ENCODE peak calls at places on chromosomes 2 and 18, in seven cellular contexts. One of them, this sample, is unnamed. For H3K4me1, the result is how much of the 10 kb centered on the place peaks cover.

GRCh38 chr2:102806250-102806837 is 44.5 kb downstream of the TMEM182 start:
- DNase-seq in HepG2: peak
- DNase-seq in astrocyte: peak
- DNase-seq in MM.1S: peak
- DNase-seq in SK-N-SH: peak
- DNase-seq in trophoblast cell: peak
- DNase-seq in GM23248: peak
- DNase-seq in this sample: peak

GRCh38 chr18:49563130-49563540 is 1.3 kb downstream of the LIPG start:
- DNase-seq in HepG2: no peak
- DNase-seq in astrocyte: peak
- DNase-seq in MM.1S: no peak
- DNase-seq in SK-N-SH: no peak
- DNase-seq in trophoblast cell: peak
- DNase-seq in GM23248: peak
- DNase-seq in this sample: no peak

GRCh38 chr18:69484699-69485396 is 84.2 kb downstream of the DOK6 start:
- DNase-seq in HepG2: peak
- DNase-seq in astrocyte: peak
- DNase-seq in MM.1S: no peak
- DNase-seq in SK-N-SH: no peak
- DNase-seq in trophoblast cell: no peak
- DNase-seq in GM23248: peak
- DNase-seq in this sample: no peak

GRCh38 chr18:7946724-7947377 is 379.7 kb downstream of the PTPRM start:
- DNase-seq in HepG2: no peak
- DNase-seq in astrocyte: peak
- DNase-seq in MM.1S: no peak
- DNase-seq in SK-N-SH: peak
- DNase-seq in trophoblast cell: no peak
- DNase-seq in GM23248: peak
- DNase-seq in this sample: peak

GRCh38 chr18:76252880-76253279 is 242.2 kb downstream of the ZNF516 start:
- DNase-seq in HepG2: no peak
- DNase-seq in astrocyte: no peak
- DNase-seq in MM.1S: peak
- DNase-seq in SK-N-SH: no peak
- DNase-seq in trophoblast cell: no peak
- DNase-seq in GM23248: peak
- DNase-seq in this sample: peak

GRCh38 chr2:188291142-188291616 is 495 bp upstream of the GULP1 start:
- DNase-seq in HepG2: no peak
- DNase-seq in astrocyte: peak
- DNase-seq in MM.1S: no peak
- DNase-seq in SK-N-SH: peak
- DNase-seq in trophoblast cell: peak
- DNase-seq in GM23248: peak
- DNase-seq in this sample: peak

GRCh38 chr18:35810505-35810904 is 162.0 kb upstream of the RMP24 start:
- DNase-seq in HepG2: no peak
- DNase-seq in astrocyte: no peak
- DNase-seq in MM.1S: no peak
- DNase-seq in SK-N-SH: no peak
- DNase-seq in trophoblast cell: no peak
- DNase-seq in GM23248: no peak
- DNase-seq in this sample: no peak

GRCh38 chr2:15582153-15582552 is 9.5 kb upstream of the DDX1 start:
- DNase-seq in HepG2: no peak
- DNase-seq in astrocyte: no peak
- DNase-seq in MM.1S: no peak
- DNase-seq in SK-N-SH: no peak
- DNase-seq in trophoblast cell: no peak
- DNase-seq in GM23248: no peak
- DNase-seq in this sample: no peak

GRCh38 chr2:81767173-81767720 is 1462.7 kb upstream of the LRRTM1 start:
- DNase-seq in HepG2: no peak
- DNase-seq in astrocyte: peak
- DNase-seq in MM.1S: no peak
- DNase-seq in SK-N-SH: no peak
- DNase-seq in trophoblast cell: no peak
- DNase-seq in GM23248: peak
- DNase-seq in this sample: no peak

GRCh38 chr2:38600242-38600891 is 2.4 kb downstream of the HNRNPLL start:
- DNase-seq in HepG2: peak
- DNase-seq in astrocyte: no peak
- DNase-seq in MM.1S: no peak
- DNase-seq in SK-N-SH: peak
- DNase-seq in trophoblast cell: peak
- DNase-seq in GM23248: peak
- DNase-seq in this sample: peak

GRCh38 chr2:205461169-205461568 is 221.1 kb upstream of the NRP2 start:
- DNase-seq in HepG2: no peak
- DNase-seq in astrocyte: peak
- DNase-seq in MM.1S: no peak
- DNase-seq in SK-N-SH: no peak
- DNase-seq in trophoblast cell: no peak
- DNase-seq in GM23248: peak
- DNase-seq in this sample: no peak

GRCh38 chr2:66446178-66446860 is 11.4 kb downstream of the MEIS1 start:
- DNase-seq in HepG2: no peak
- DNase-seq in astrocyte: peak
- DNase-seq in MM.1S: no peak
- DNase-seq in SK-N-SH: no peak
- DNase-seq in trophoblast cell: no peak
- DNase-seq in GM23248: peak
- DNase-seq in this sample: peak

GRCh38 chr18:48542513-48543181 is 3.8 kb downstream of the CTIF start:
- DNase-seq in HepG2: no peak
- DNase-seq in astrocyte: no peak
- DNase-seq in MM.1S: no peak
- DNase-seq in SK-N-SH: no peak
- DNase-seq in trophoblast cell: peak
- DNase-seq in GM23248: no peak
- DNase-seq in this sample: peak

GRCh38 chr2:28162538-28162937 is 230.1 kb upstream of the FOSL2 start:
- DNase-seq in HepG2: no peak
- DNase-seq in astrocyte: no peak
- DNase-seq in MM.1S: no peak
- DNase-seq in SK-N-SH: no peak
- DNase-seq in trophoblast cell: no peak
- DNase-seq in GM23248: no peak
- DNase-seq in this sample: no peak

GRCh38 chr2:101596346-101596745 is 101.2 kb upstream of the MAP4K4 start:
- DNase-seq in HepG2: no peak
- DNase-seq in astrocyte: peak
- DNase-seq in MM.1S: no peak
- DNase-seq in SK-N-SH: no peak
- DNase-seq in trophoblast cell: no peak
- DNase-seq in GM23248: no peak
- DNase-seq in this sample: no peak

GRCh38 chr18:41985914-41986313 is 30.9 kb downstream of the PIK3C3 start:
- DNase-seq in HepG2: no peak
- DNase-seq in astrocyte: no peak
- DNase-seq in MM.1S: no peak
- DNase-seq in SK-N-SH: no peak
- DNase-seq in trophoblast cell: no peak
- DNase-seq in GM23248: no peak
- DNase-seq in this sample: no peak

GRCh38 chr2:56184500-56184996 is 758 bp downstream of the CCDC85A start:
- DNase-seq in HepG2: no peak
- DNase-seq in astrocyte: peak
- DNase-seq in MM.1S: peak
- DNase-seq in SK-N-SH: no peak
- DNase-seq in trophoblast cell: peak
- DNase-seq in GM23248: peak
- DNase-seq in this sample: peak

GRCh38 chr18:45399146-45399545 is 216.1 kb upstream of the SLC14A2 start:
- DNase-seq in HepG2: no peak
- DNase-seq in astrocyte: no peak
- DNase-seq in MM.1S: no peak
- DNase-seq in SK-N-SH: no peak
- DNase-seq in trophoblast cell: peak
- DNase-seq in GM23248: no peak
- DNase-seq in this sample: no peak

GRCh38 chr2:217929294-217929671 is 73.5 kb downstream of the TNS1 start:
- DNase-seq in HepG2: no peak
- DNase-seq in astrocyte: no peak
- DNase-seq in MM.1S: no peak
- DNase-seq in SK-N-SH: no peak
- DNase-seq in trophoblast cell: no peak
- DNase-seq in GM23248: no peak
- DNase-seq in this sample: no peak

GRCh38 chr2:217929757-217930707 is 72.8 kb downstream of the TNS1 start:
- DNase-seq in HepG2: peak
- DNase-seq in astrocyte: peak
- DNase-seq in MM.1S: no peak
- DNase-seq in SK-N-SH: no peak
- DNase-seq in trophoblast cell: no peak
- DNase-seq in GM23248: peak
- DNase-seq in this sample: no peak

GRCh38 chr2:217932661-217933325 is 70.0 kb downstream of the TNS1 start:
- DNase-seq in HepG2: no peak
- DNase-seq in astrocyte: peak
- DNase-seq in MM.1S: no peak
- DNase-seq in SK-N-SH: peak
- DNase-seq in trophoblast cell: no peak
- DNase-seq in GM23248: peak
- DNase-seq in this sample: no peak

GRCh38 chr2:217931846-217932560 is 70.8 kb downstream of the TNS1 start:
- DNase-seq in HepG2: no peak
- DNase-seq in astrocyte: no peak
- DNase-seq in MM.1S: no peak
- DNase-seq in SK-N-SH: no peak
- DNase-seq in trophoblast cell: no peak
- DNase-seq in GM23248: no peak
- DNase-seq in this sample: no peak

DNA sequence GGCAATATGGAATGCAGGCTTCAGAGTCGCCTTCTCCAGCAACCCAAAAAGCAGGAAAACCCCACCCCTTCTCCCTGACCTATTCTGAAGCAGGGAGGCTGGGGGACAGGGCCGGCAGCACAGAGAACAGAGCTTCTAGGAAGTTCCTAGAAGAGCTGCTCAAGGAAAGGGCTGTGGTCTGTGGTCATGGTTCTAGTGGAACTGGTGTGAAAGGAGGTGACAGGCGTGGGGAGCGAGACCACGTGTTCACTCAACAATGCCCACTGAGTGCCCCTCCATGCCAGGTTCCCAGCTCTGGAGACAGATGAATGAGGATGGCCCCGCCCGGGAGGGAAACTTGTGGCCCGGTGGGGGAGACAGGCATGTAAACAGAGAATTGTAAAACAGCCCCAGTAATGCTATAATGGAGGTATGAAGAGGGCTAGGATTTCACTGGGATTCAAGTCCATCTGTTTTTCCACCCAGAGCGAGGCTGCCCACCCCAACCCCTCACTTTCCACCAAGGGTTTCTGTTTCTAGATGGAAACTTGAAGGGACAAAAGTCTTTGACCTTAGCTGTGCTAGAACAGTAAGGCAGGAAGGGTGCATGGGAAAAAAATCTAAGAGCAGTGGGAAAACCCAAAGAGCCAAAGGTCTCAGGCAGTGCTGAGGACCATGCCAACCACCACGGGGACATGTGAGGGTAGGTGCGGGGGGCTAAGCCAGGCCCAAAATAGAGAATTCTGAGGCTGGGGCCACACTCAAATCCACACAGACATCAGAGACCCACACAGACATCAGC is 71.8 kb downstream of the TNS1 start:
- DNase-seq in HepG2: no peak
- DNase-seq in astrocyte: peak
- DNase-seq in MM.1S: no peak
- DNase-seq in SK-N-SH: no peak
- DNase-seq in trophoblast cell: no peak
- DNase-seq in GM23248: peak
- DNase-seq in this sample: no peak
- H3K4me1 ChIP-seq in HepG2: half or more
- H3K4me1 ChIP-seq in astrocyte: half or more
- H3K4me1 ChIP-seq in MM.1S: under half
- H3K4me1 ChIP-seq in SK-N-SH: half or more
- H3K4me1 ChIP-seq in trophoblast cell: under half
- H3K4me1 ChIP-seq in GM23248: half or more
- H3K4me1 ChIP-seq in this sample: under half

GRCh38 chr2:138780451-138780880 is 276 bp upstream of the NXPH2 start:
- DNase-seq in HepG2: no peak
- DNase-seq in astrocyte: no peak
- DNase-seq in MM.1S: no peak
- DNase-seq in SK-N-SH: no peak
- DNase-seq in trophoblast cell: no peak
- DNase-seq in GM23248: no peak
- DNase-seq in this sample: peak
- H3K4me3 ChIP-seq in HepG2: no peak
- H3K4me3 ChIP-seq in astrocyte: no peak
- H3K4me3 ChIP-seq in MM.1S: no peak
- H3K4me3 ChIP-seq in SK-N-SH: no peak
- H3K4me3 ChIP-seq in trophoblast cell: peak
- H3K4me3 ChIP-seq in GM23248: no peak
- H3K4me3 ChIP-seq in this sample: peak

GRCh38 chr2:37084797-37085196 is 479 bp downstream of the GPATCH11 start:
- DNase-seq in HepG2: no peak
- DNase-seq in astrocyte: no peak
- DNase-seq in MM.1S: no peak
- DNase-seq in SK-N-SH: no peak
- DNase-seq in trophoblast cell: no peak
- DNase-seq in GM23248: no peak
- DNase-seq in this sample: no peak
- H3K9ac ChIP-seq in HepG2: peak
- H3K9ac ChIP-seq in astrocyte: peak
- H3K9ac ChIP-seq in MM.1S: peak
- H3K9ac ChIP-seq in SK-N-SH: peak
- H3K9ac ChIP-seq in trophoblast cell: peak
- H3K9ac ChIP-seq in GM23248: peak
- H3K9ac ChIP-seq in this sample: peak

DNA sequence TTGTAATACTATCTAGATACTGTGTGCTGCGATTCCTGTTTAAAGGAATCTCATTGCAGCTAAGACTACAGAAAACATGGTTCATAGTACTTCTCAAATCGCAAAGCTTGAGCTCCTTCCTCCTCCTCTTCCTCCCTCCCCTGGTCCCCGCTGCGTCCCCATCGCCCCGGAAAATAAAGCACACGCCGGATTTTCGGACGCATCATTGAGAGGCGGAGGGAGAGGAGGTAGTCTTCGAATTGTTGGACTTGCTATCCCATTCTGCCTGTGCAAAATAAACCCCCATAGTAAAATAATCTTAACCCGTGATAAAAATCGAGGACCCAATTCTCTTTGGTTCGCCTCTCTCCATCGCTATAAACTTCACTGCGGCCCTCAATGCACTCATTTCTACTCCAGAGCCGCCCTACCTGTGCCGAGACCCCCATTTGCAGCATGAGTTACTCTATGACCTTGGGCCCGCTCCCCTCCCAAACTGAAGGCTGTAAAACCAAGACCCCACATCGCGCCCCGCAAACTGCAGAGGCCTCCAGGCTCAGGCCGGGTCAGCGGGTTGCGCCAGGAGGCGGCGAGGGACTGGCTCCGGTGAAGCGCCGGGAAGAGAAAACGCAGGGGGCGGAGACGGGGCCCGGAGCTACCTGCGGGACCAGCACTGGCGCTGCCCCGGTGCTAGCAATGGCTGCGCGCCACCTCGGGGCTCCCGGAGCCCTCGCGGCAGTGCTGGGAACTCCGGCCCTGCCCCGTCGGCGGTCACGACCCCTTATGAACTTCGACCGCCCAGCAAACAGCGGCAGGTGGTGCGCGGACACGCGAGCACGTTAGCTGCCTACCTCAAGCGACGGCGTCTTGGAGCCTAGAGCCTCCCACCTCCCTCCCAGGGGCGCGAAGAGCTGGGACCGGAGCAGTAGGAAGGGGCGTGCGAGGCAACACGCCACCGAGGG is 649 bp downstream of the ESCO1 start:
- DNase-seq in HepG2: peak
- DNase-seq in astrocyte: no peak
- DNase-seq in MM.1S: peak
- DNase-seq in SK-N-SH: peak
- DNase-seq in trophoblast cell: peak
- DNase-seq in GM23248: peak
- DNase-seq in this sample: peak
- H3K4me1 ChIP-seq in HepG2: under half
- H3K4me1 ChIP-seq in astrocyte: under half
- H3K4me1 ChIP-seq in MM.1S: under half
- H3K4me1 ChIP-seq in SK-N-SH: under half
- H3K4me1 ChIP-seq in trophoblast cell: under half
- H3K4me1 ChIP-seq in GM23248: under half
- H3K4me1 ChIP-seq in this sample: under half

This sample was measured in endodermal cell.